ENCODE peak calls at places on chromosomes 3 and 15, in ten cellular contexts. U, C, H, K, T, O, B, P, A and D are unnamed samples.

GRCh38 chr15:59153466-59153865 is 48.5 kb downstream of the CCNB2 start:
- DNase-seq in U (no peak), C (no peak), H (no peak), K (no peak), T (no peak), O (no peak), B (no peak), P (no peak), A (no peak), D (no peak)

GRCh38 chr15:98263787-98264186 is 303.3 kb downstream of the ARRDC4 start:
- DNase-seq in U (no peak), C (no peak), H (no peak), K (no peak), T (no peak), O (no peak), B (no peak), P (no peak), A (no peak), D (no peak)

GRCh38 chr3:146640955-146641867 is 36.1 kb upstream of the PLSCR5 start:
- DNase-seq in U (peak), C (no peak), H (no peak), K (no peak), T (no peak), O (no peak), B (peak), P (peak), A (peak), D (peak)

GRCh38 chr3:52912885-52913731 is 15.8 kb upstream of the STIMATE start:
- DNase-seq in U (no peak), C (no peak), H (no peak), K (no peak), T (no peak), O (no peak), B (no peak), P (no peak), A (no peak), D (no peak)

GRCh38 chr15:34791701-34792100 is 3.6 kb downstream of the ACTC1 start:
- DNase-seq in U (no peak), C (no peak), H (no peak), K (no peak), T (no peak), O (no peak), B (no peak), P (no peak), A (no peak), D (no peak)

GRCh38 chr3:111690242-111690641 is 95.1 kb upstream of the ZBED2 start:
- DNase-seq in U (peak), C (no peak), H (no peak), K (no peak), T (no peak), O (no peak), B (peak), P (peak), A (no peak), D (no peak)

GRCh38 chr15:68642491-68642845 is 63.7 kb downstream of the CORO2B start:
- DNase-seq in U (no peak), C (no peak), H (no peak), K (no peak), T (no peak), O (no peak), B (no peak), P (no peak), A (no peak), D (peak)

GRCh38 chr3:17063591-17063990 is 178.8 kb downstream of the PLCL2 start:
- DNase-seq in U (no peak), C (no peak), H (no peak), K (no peak), T (no peak), O (no peak), B (no peak), P (no peak), A (no peak), D (no peak)

GRCh38 chr3:73192036-73192738 is 130.7 kb downstream of the EBLN2 start:
- DNase-seq in U (no peak), C (no peak), H (no peak), K (peak), T (peak), O (no peak), B (no peak), P (peak), A (no peak), D (peak)

GRCh38 chr15:51647128-51647562 is 24.6 kb upstream of the DMXL2 start:
- DNase-seq in U (peak), C (no peak), H (peak), K (no peak), T (no peak), O (no peak), B (no peak), P (no peak), A (peak), D (no peak)

GRCh38 chr15:99412082-99412481 is 153.7 kb upstream of the MEF2A start:
- DNase-seq in U (no peak), C (no peak), H (no peak), K (no peak), T (no peak), O (no peak), B (no peak), P (no peak), A (no peak), D (no peak)

GRCh38 chr3:157045238-157045860 is 114.6 kb downstream of the CCNL1 start:
- DNase-seq in U (no peak), C (no peak), H (no peak), K (no peak), T (peak), O (no peak), B (no peak), P (peak), A (no peak), D (peak)

GRCh38 chr15:90225504-90226234 is 8.1 kb downstream of the CIB1 start:
- DNase-seq in U (peak), C (no peak), H (no peak), K (no peak), T (no peak), O (no peak), B (peak), P (no peak), A (no peak), D (no peak)

GRCh38 chr3:98884675-98885371 is 16.7 kb downstream of the DCBLD2 start:
- DNase-seq in U (no peak), C (no peak), H (no peak), K (no peak), T (no peak), O (no peak), B (no peak), P (no peak), A (peak), D (no peak)

GRCh38 chr15:78256044-78256437 is 8.3 kb upstream of the DNAJA4 start:
- DNase-seq in U (no peak), C (no peak), H (no peak), K (no peak), T (no peak), O (no peak), B (no peak), P (no peak), A (no peak), D (no peak)

GRCh38 chr15:64161688-64162477 is 939 bp downstream of the PPIB start:
- DNase-seq in U (no peak), C (no peak), H (no peak), K (no peak), T (no peak), O (no peak), B (no peak), P (no peak), A (no peak), D (no peak)

GRCh38 chr3:43727930-43728329 is 37.2 kb downstream of the ABHD5 start:
- DNase-seq in U (no peak), C (no peak), H (no peak), K (no peak), T (no peak), O (no peak), B (no peak), P (no peak), A (no peak), D (no peak)

GRCh38 chr15:70492240-70493177 is 270.8 kb downstream of the UACA start:
- DNase-seq in U (no peak), C (peak), H (peak), K (no peak), T (no peak), O (peak), B (no peak), P (no peak), A (no peak), D (no peak)